ENCODE peak calls at places on chromosomes 16 and 17, in seven cellular contexts. F is fibroblast of pulmonary artery, P is heart right ventricle, C is WTC11, K is A549, O is fibroblast of mammary gland, J is astrocyte. G is an unnamed sample.

GRCh38 chr16:85970712-85971220 is 71.8 kb downstream of the IRF8 start:
- DNase-seq in C (no peak), F (no peak), K (peak), O (no peak), P (no peak), J (peak), G (no peak)

GRCh38 chr16:61887903-61888302 is 148.3 kb downstream of the CDH8 start:
- DNase-seq in J (peak), O (peak), C (no peak), F (peak), K (peak), P (no peak), G (no peak)

GRCh38 chr17:27540300-27541105 is 84.3 kb downstream of the KSR1 start:
- DNase-seq in P (peak), K (peak), J (peak), C (no peak), F (peak), O (peak), G (peak)

GRCh38 chr16:66717112-66717675 is 20.7 kb upstream of the CMTM4 start:
- DNase-seq in C (peak), K (peak), P (peak), O (peak), F (peak), J (peak), G (no peak)

GRCh38 chr17:63535640-63536039 is 12.5 kb downstream of the KCNH6 start:
- DNase-seq in J (no peak), F (no peak), K (no peak), C (no peak), O (no peak), P (no peak), G (no peak)

GRCh38 chr17:59840329-59840907 is 52.3 kb downstream of the TUBD1 start:
- DNase-seq in F (peak), J (no peak), K (peak), O (peak), P (no peak), C (peak), G (peak)

GRCh38 chr17:41251261-41251660 is 1.8 kb downstream of the KRTAP9-4 start:
- DNase-seq in P (no peak), K (no peak), O (no peak), F (no peak), J (no peak), C (no peak), G (no peak)

GRCh38 chr16:85812031-85812807 is 12.7 kb downstream of the COX4I1 start:
- DNase-seq in P (no peak), F (no peak), K (no peak), O (no peak), J (no peak), C (no peak), G (no peak)

GRCh38 chr16:12067714-12068401 is 91.3 kb downstream of the SNX29 start:
- DNase-seq in C (peak), J (peak), F (peak), P (no peak), O (peak), K (peak), G (peak)

GRCh38 chr16:10971560-10971961 is 27.2 kb downstream of the CLEC16A start:
- DNase-seq in P (no peak), O (peak), F (peak), C (peak), K (peak), J (peak), G (peak)

GRCh38 chr17:2883544-2884203 is 87.4 kb downstream of the RAP1GAP2 start:
- DNase-seq in F (peak), P (peak), K (peak), J (peak), O (peak), C (no peak), G (no peak)

GRCh38 chr17:82703935-82704865 is 5.7 kb upstream of the RAB40B start:
- DNase-seq in O (no peak), F (no peak), K (no peak), P (no peak), J (no peak), C (no peak), G (no peak)

GRCh38 chr17:78130439-78131101 is at the start of gene TMC8:
- DNase-seq in F (no peak), C (no peak), K (no peak), P (peak), O (no peak), J (no peak), G (no peak)

GRCh38 chr17:75430159-75430748 is 24.8 kb upstream of the GRB2 start:
- DNase-seq in O (no peak), K (peak), C (peak), J (peak), P (no peak), F (peak), G (peak)

GRCh38 chr17:2090210-2090641 is 35.3 kb downstream of the HIC1 start:
- DNase-seq in K (no peak), J (no peak), P (no peak), C (no peak), O (no peak), F (no peak), G (no peak)

GRCh38 chr17:66508896-66509843 is 206.8 kb downstream of the PRKCA start:
- DNase-seq in F (peak), O (peak), C (no peak), P (no peak), K (peak), J (peak), G (peak)

GRCh38 chr17:142876-143784 is 5.8 kb downstream of the SCGB1C2 start:
- DNase-seq in C (no peak), F (no peak), J (no peak), K (no peak), P (no peak), O (no peak), G (no peak)

GRCh38 chr17:73396429-73397277 is 84.9 kb upstream of the CDC42EP4 start:
- DNase-seq in P (no peak), C (no peak), O (no peak), K (no peak), F (no peak), J (no peak), G (no peak)

GRCh38 chr16:17076121-17076757 is 394.5 kb downstream of the XYLT1 start:
- DNase-seq in F (no peak), O (no peak), J (no peak), P (no peak), K (no peak), C (no peak), G (no peak)

GRCh38 chr16:85673529-85674417 is 15.0 kb downstream of the GINS2 start:
- DNase-seq in P (peak), J (peak), C (no peak), O (peak), F (peak), K (no peak), G (peak)

GRCh38 chr17:1351967-1352366 is 48.1 kb downstream of the YWHAE start:
- DNase-seq in C (no peak), J (no peak), F (no peak), K (no peak), O (no peak), P (no peak), G (no peak)

GRCh38 chr17:17849147-17849820 is 12.5 kb upstream of the SREBF1 start:
- DNase-seq in K (no peak), O (peak), F (peak), P (peak), J (peak), C (no peak), G (peak)

GRCh38 chr17:76816590-76817135 is 51.5 kb upstream of the MGAT5B start:
- DNase-seq in F (peak), J (no peak), O (peak), P (no peak), K (peak), C (peak), G (peak)

GRCh38 chr17:76384987-76385891 is 830 bp downstream of the SPHK1 start:
- DNase-seq in F (peak), P (no peak), O (peak), J (peak), K (peak), C (peak), G (peak)

GRCh38 chr16:4293822-4294457 is 21.1 kb upstream of the TFAP4 start:
- DNase-seq in J (peak), K (peak), P (peak), F (peak), C (peak), O (peak), G (peak)

GRCh38 chr16:4288148-4288921 is 15.5 kb upstream of the TFAP4 start:
- DNase-seq in J (peak), C (peak), K (peak), P (peak), O (peak), F (peak), G (peak)

GRCh38 chr16:4291699-4292098 is 18.9 kb upstream of the TFAP4 start:
- DNase-seq in J (no peak), P (no peak), C (no peak), F (no peak), O (no peak), K (no peak), G (no peak)

GRCh38 chr16:4293181-4293716 is 20.4 kb upstream of the TFAP4 start:
- DNase-seq in F (no peak), C (no peak), K (no peak), P (no peak), O (no peak), J (no peak), G (no peak)

GRCh38 chr16:4290236-4290830 is 17.5 kb upstream of the TFAP4 start:
- DNase-seq in F (peak), O (peak), J (peak), C (no peak), P (no peak), K (peak), G (peak)
- TF ChIP-seq CTCF in F (peak), O (no peak), J (no peak), C (no peak), P (no peak), K (no peak), G (peak)

DNA sequence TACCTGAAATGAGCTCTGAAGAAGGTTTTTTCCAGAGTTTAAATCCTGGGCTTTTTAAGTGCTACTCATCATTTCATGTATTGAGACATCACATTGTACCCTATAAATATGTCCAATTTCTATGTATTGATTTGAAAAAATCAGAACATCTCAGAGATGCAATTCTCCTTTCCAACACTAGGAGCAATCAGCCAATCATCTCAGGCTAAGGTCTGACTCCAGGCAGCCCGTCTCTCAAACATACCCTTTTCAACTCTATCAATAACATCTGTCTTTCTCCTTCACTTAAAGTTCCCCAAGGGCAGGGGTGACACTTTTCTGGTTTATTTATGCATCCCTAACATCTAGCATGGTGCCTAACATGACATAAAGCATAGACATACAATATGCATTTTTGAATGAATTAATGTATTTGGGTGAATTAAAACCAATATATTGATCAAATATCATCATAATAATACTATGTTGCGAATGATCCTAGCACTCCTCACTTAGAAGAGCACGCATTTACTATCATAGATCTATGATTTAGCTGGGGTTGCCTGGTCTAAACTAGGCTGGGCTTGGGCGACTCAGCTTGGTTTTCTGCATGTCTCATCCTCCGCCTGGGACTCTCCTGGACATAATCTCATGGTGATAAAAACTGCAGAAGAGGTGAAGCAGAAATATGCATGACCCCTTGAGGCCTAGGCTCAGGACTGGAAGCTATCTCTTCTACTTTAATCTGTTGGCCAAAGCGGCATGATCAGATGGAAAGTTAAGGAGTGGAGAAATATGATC is 5.2 kb upstream of the CDH11 start:
- DNase-seq in F (no peak), O (no peak), C (no peak), J (no peak), P (no peak), K (no peak), G (no peak)
- TF ChIP-seq CTCF in F (peak), O (peak), C (peak), J (peak), P (no peak), K (no peak), G (peak)

GRCh38 chr16:56424404-56424765 is 960 bp downstream of the AMFR start:
- DNase-seq in C (no peak), F (no peak), J (no peak), P (no peak), O (peak), K (no peak), G (peak)

GRCh38 chr16:56426585-56426984 is 1.2 kb upstream of the AMFR start:
- DNase-seq in C (no peak), J (no peak), P (no peak), K (no peak), F (no peak), O (peak), G (no peak)

GRCh38 chr16:56424791-56425438 is 430 bp downstream of the AMFR start:
- DNase-seq in K (no peak), J (no peak), P (peak), F (no peak), C (peak), O (peak), G (peak)

GRCh38 chr16:56423584-56424403 is 1.6 kb downstream of the AMFR start:
- DNase-seq in J (no peak), F (no peak), P (no peak), O (peak), K (no peak), C (no peak), G (peak)

GRCh38 chr16:56425439-56425832 is at the start of gene AMFR:
- DNase-seq in F (peak), C (peak), J (peak), P (peak), K (peak), O (peak), G (peak)
- TF ChIP-seq CTCF in F (no peak), C (peak), J (no peak), P (peak), K (peak), O (no peak), G (peak)

GRCh38 chr16:83116274-83116892 is 489.6 kb downstream of the CDH13 start:
- DNase-seq in C (peak), F (no peak), K (no peak), P (no peak), O (peak), J (no peak), G (peak)
- TF ChIP-seq CTCF in C (no peak), F (no peak), K (no peak), P (no peak), O (no peak), J (no peak), G (no peak)

GRCh38 chr17:68567581-68567980 is 33.6 kb downstream of the FAM20A start:
- DNase-seq in F (no peak), P (no peak), O (no peak), J (no peak), C (no peak), K (no peak), G (no peak)

GRCh38 chr17:68568581-68568980 is 32.6 kb downstream of the FAM20A start:
- DNase-seq in C (no peak), K (no peak), F (no peak), P (no peak), J (no peak), O (no peak), G (no peak)

GRCh38 chr17:68565656-68566055 is 35.5 kb downstream of the FAM20A start:
- DNase-seq in O (no peak), C (no peak), K (no peak), F (no peak), P (no peak), J (no peak), G (no peak)

GRCh38 chr17:68566145-68566738 is 34.9 kb downstream of the FAM20A start:
- DNase-seq in J (no peak), K (no peak), O (peak), F (peak), C (no peak), P (no peak), G (peak)

DNA sequence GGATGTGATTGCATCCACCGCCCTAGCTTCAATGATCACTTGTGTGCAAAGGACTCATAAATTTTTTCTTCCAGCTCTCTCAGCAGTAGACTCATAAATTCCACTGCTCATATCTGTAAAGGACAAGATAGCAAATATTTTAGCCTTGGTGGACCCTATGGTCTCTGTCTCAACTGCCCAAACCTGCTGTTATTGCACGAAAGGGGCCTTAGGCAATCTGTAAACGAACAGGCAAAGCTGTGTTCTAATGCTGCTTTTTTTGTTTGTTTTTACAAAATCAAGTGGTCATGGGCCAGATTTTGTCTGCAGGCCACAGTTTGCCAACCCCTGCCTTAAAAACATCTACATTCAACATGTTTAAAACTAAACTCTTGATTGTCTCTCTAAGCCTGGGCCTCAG is 34.1 kb downstream of the FAM20A start:
- DNase-seq in J (no peak), O (no peak), P (no peak), C (no peak), K (no peak), F (no peak), G (no peak)
- TF ChIP-seq CTCF in J (no peak), O (no peak), P (no peak), C (no peak), K (no peak), F (no peak), G (no peak)

DNA sequence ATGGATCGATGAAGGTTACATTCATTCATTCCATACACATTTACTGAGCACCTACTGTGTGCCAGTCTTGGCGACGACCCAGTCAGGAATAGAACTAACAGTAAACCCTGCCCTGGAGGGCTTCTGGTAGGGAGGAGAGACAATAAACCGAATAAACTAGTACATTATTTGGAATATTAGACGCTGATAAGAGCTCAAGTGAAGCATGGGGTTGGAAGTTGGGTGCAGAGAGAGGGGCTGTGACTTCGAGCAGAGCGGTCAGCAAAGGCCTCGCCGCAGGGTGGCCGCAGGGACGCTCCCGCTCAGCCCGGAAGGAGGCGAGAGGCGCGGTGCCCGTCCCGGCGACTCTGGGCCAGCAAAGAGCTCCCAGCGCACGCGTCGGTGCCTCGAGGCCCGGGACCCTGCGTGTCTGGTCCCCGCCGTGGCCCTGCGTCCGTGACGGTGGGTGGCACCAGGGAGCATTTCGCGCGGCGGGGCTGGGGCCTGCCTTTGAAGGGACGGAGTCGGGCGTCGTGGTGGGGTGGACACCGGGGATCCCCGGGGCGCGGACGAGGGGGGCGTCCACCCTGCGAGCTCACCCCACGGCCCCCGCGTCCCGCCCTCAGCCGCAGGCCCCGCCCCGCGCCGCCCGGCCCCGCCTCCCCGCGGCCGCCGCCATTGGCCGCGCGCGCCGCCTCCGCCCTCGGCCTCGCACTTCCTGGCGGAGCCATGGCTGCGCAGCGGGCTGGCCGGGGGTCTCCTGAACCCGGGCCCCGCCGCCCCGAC is at the start of gene KLHL36:
- DNase-seq in F (peak), O (no peak), C (no peak), K (peak), J (no peak), P (peak), G (no peak)
- TF ChIP-seq CTCF in F (no peak), O (no peak), C (no peak), K (no peak), J (no peak), P (no peak), G (no peak)

DNA sequence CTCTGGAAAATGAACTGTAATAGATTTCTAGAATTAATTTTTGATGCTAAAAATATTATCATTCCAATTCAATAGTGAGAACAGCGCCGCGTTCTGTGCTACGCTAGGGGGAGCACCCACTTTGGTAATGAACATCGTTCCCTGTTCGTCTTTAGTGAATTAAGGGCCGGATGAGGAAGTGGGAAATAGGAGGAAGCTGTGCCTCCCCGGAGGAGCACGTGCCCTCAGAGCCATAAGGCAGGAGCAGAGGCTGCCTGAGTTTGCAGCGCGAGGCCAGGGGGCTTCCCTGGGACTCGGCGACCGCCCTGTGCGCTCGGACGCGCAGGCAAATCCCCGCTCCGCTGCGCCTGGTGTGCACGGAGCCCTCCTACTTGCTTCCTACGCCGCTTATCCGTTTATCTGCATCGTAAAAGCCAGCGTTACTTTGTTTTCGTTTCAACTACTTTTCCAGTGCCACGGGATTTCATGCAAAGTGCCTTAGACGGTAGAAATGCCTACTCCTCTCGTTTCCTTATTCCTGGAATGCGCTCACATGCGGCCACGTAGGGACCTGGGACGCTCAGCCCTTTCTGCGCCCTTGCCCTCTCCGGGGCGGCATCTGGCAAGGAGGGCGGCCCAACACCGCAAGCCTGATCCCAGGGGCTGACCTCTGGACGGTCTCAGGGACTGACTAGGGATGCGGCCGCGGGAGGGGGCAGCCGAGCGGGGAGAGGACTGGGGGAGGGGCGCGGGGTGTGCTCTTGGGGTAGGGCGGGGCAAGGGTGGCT is 76.4 kb downstream of the KCNJ12 start:
- DNase-seq in C (peak), J (peak), F (peak), K (peak), O (peak), P (peak), G (peak)
- TF ChIP-seq CTCF in C (peak), J (peak), F (peak), K (peak), O (peak), P (peak), G (peak)

G was measured in fibroblast of the aortic adventitia.